ENCODE peak calls at places on chromosomes 13 and 19, in ten cellular contexts. E is epithelial cell of esophagus, G is right cardiac atrium, J is AG09309, M is GM23338, U is left ventricle myocardium inferior, X is upper lobe of right lung, D is right atrium auricular region, T is thoracic aorta, R is kidney. H is an unnamed sample.

GRCh38 chr13:41751277-41751676 is 209.6 kb downstream of the VWA8 start:
- DNase-seq in U (peak), G (peak), T (no peak), D (no peak), E (no peak), X (no peak), J (peak), R (peak), M (no peak), H (no peak)

GRCh38 chr19:17610384-17610783 is 54.9 kb downstream of the COLGALT1 start:
- DNase-seq in U (no peak), R (peak), J (no peak), T (no peak), M (peak), D (no peak), G (no peak), E (peak), X (no peak), H (no peak)

GRCh38 chr19:46049597-46049996 is 8.8 kb upstream of the IGFL4 start:
- DNase-seq in D (no peak), X (no peak), M (peak), E (no peak), G (no peak), J (no peak), T (no peak), R (no peak), U (no peak), H (no peak)

GRCh38 chr13:86633346-86633745 is 834.1 kb upstream of the SLITRK6 start:
- DNase-seq in J (no peak), G (no peak), R (no peak), M (no peak), E (no peak), T (no peak), X (no peak), U (no peak), D (no peak), H (no peak)

GRCh38 chr19:48587387-48587786 is 19.2 kb upstream of the SPACA4 start:
- DNase-seq in U (no peak), R (no peak), T (no peak), G (no peak), E (no peak), X (no peak), J (no peak), D (no peak), M (no peak), H (no peak)

GRCh38 chr13:38042771-38043170 is 173.2 kb upstream of the TRPC4 start:
- DNase-seq in D (no peak), U (no peak), G (no peak), M (no peak), X (no peak), T (no peak), E (no peak), R (no peak), J (no peak), H (no peak)

GRCh38 chr13:110306340-110306959 is 507 bp downstream of the COL4A1 start:
- DNase-seq in X (no peak), T (no peak), M (peak), G (peak), U (no peak), R (no peak), E (no peak), D (peak), J (no peak), H (no peak)

GRCh38 chr19:27764186-27764804 is 1448.7 kb downstream of the UQCRFS1 start:
- DNase-seq in U (no peak), X (no peak), R (no peak), T (no peak), M (no peak), G (no peak), J (no peak), D (no peak), E (no peak), H (no peak)

GRCh38 chr19:10021446-10021845 is 8.2 kb downstream of the RDH8 start:
- DNase-seq in G (no peak), R (no peak), U (no peak), M (no peak), J (no peak), D (no peak), E (no peak), X (no peak), T (no peak), H (no peak)

GRCh38 chr13:46679369-46680180 is 117.4 kb downstream of the ESD start:
- DNase-seq in M (no peak), D (no peak), R (no peak), G (peak), U (no peak), J (no peak), T (no peak), X (no peak), E (no peak), H (no peak)

GRCh38 chr19:7923295-7924191 is 2.4 kb downstream of the CTXN1 start:
- DNase-seq in U (no peak), G (peak), R (peak), M (no peak), J (no peak), X (no peak), E (no peak), T (no peak), D (no peak), H (peak)

GRCh38 chr13:64675256-64675892 is 2554.8 kb downstream of the PCDH9 start:
- DNase-seq in M (no peak), R (no peak), G (no peak), D (no peak), T (no peak), X (no peak), U (no peak), J (no peak), E (peak), H (no peak)

GRCh38 chr19:13537454-13537853 is 31.2 kb upstream of the CACNA1A start:
- DNase-seq in J (no peak), T (no peak), G (no peak), R (no peak), D (no peak), E (no peak), M (peak), U (no peak), X (no peak), H (no peak)

GRCh38 chr19:29623726-29624488 is 17.8 kb downstream of the POP4 start:
- DNase-seq in U (no peak), J (no peak), G (peak), E (no peak), D (no peak), M (no peak), R (peak), X (no peak), T (no peak), H (no peak)

GRCh38 chr19:47467914-47468313 is 3.8 kb downstream of the SLC8A2 start:
- DNase-seq in M (peak), D (no peak), E (no peak), G (no peak), J (no peak), U (no peak), T (no peak), R (peak), X (no peak), H (no peak)

GRCh38 chr13:82501804-82502203 is 1380.5 kb downstream of the SLITRK1 start:
- DNase-seq in E (no peak), G (no peak), R (no peak), M (no peak), D (no peak), J (no peak), X (no peak), T (no peak), U (no peak), H (no peak)

GRCh38 chr19:19445911-19446361 is 40.5 kb downstream of the GATAD2A start:
- DNase-seq in J (no peak), G (no peak), X (no peak), R (peak), E (peak), D (no peak), M (no peak), U (no peak), T (no peak), H (no peak)

GRCh38 chr19:8081569-8082550 is 29.3 kb downstream of the CCL25 start:
- DNase-seq in X (no peak), E (no peak), M (peak), U (no peak), G (no peak), D (no peak), J (no peak), R (peak), T (no peak), H (no peak)

GRCh38 chr13:26503826-26504594 is 53.5 kb upstream of the WASF3 start:
- DNase-seq in M (no peak), E (no peak), T (no peak), J (no peak), U (no peak), G (no peak), R (no peak), D (no peak), X (no peak), H (no peak)

GRCh38 chr13:113651511-113652403 is 6.2 kb downstream of the ATP4B start:
- DNase-seq in G (peak), E (no peak), J (no peak), M (no peak), R (peak), D (no peak), X (peak), U (peak), T (no peak), H (peak)

GRCh38 chr19:37218592-37218935 is 550 bp downstream of the ZNF383 start:
- DNase-seq in G (no peak), D (no peak), R (no peak), X (no peak), U (no peak), T (no peak), E (no peak), M (no peak), J (peak), H (no peak)

GRCh38 chr19:12882589-12882988 is 1.3 kb upstream of the DNASE2 start:
- DNase-seq in M (no peak), D (no peak), G (no peak), U (no peak), R (no peak), J (no peak), E (no peak), T (no peak), X (no peak), H (no peak)

GRCh38 chr13:76014618-76015315 is 378.6 kb downstream of the LMO7 start:
- DNase-seq in D (no peak), X (no peak), U (no peak), E (peak), J (no peak), T (no peak), M (no peak), R (no peak), G (no peak), H (no peak)

DNA sequence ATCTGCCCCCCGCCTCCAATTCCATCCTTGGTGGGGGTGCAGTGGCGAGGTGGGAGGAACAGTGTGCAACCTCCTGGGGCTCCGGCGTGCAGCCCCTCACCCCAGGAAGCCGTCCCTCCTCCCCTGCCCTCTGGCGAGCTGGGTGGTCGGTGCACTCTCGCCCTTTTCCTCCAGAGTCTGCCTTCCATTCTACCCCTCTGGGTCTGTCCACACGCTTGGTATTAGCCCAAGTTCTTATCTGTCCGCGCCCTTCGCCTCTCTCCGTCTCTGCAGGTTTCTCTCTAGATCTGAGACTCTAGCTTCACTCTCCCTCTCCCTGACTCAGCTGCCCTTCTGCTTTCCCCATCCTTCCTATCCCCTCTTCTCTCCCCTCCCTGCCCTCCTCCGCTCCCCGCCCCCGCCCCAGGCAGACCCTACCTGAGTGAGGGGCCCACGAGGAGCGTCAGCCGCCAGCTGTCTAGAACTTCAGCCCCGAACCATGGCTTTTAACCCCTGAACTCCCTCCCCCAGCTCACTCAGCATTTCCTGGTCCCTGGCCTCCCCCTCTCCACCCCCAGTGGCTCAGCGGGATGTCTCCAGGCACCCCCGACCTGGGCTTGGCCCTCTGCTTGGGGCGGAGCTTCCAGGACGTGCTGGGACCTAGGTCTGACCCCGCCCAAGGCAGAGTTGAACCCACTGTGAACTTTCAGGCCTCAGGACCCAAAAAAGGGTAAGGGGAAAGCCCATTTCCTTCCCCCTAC is 499 bp upstream of the KLK13 start:
- DNase-seq in E (no peak), U (no peak), T (no peak), M (no peak), D (no peak), G (no peak), R (no peak), J (no peak), X (no peak), H (no peak)
- H3K4me3 ChIP-seq in E (no peak), U (peak), T (no peak), M (peak), D (no peak), G (peak), R (no peak), J (no peak), X (peak), H (no peak)

DNA sequence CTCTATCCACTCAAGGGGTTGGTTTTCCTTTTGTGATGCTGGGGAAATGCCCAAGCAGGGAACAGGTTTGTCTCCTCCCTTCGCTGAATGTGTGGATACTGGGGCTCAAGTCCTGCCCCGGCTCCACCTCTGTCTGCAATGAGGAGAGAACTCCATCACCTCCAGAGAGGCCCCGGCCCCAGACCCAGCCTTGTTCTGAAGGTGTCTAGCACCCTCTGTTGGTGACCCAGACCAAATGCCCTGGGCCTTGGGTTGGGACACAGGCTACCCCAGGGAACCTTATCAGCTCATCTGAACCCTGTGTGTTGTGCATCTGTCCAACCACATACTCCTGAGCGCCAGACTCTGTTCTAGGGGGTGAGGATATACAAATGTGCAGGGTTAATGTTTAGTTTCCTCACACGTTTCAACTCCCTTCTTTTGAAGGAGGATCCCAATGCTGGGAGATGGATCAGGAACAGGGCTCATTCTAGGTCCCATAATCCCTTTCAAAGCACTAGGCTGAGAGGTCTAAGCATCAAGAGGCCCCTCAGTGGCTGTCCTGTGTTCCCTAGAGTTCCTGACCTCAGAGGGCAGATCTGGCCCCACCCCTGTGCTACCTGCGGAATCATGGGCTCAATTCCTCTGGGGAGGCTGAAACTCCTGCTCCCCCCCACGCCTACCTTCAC is 112.5 kb upstream of the SLC7A1 start:
- DNase-seq in T (no peak), U (no peak), E (peak), J (peak), G (peak), M (peak), X (no peak), D (no peak), R (no peak), H (no peak)
- H3K4me3 ChIP-seq in T (no peak), U (no peak), E (no peak), J (no peak), G (no peak), M (no peak), X (no peak), D (no peak), R (no peak), H (no peak)

GRCh38 chr19:51326216-51327065 is 15.0 kb downstream of the IGLON5 start:
- DNase-seq in E (no peak), U (no peak), D (no peak), T (no peak), R (no peak), G (peak), X (peak), J (no peak), M (no peak), H (no peak)
- H3K4me3 ChIP-seq in E (no peak), U (no peak), D (no peak), T (no peak), R (no peak), G (no peak), X (no peak), J (no peak), M (peak), H (no peak)

DNA sequence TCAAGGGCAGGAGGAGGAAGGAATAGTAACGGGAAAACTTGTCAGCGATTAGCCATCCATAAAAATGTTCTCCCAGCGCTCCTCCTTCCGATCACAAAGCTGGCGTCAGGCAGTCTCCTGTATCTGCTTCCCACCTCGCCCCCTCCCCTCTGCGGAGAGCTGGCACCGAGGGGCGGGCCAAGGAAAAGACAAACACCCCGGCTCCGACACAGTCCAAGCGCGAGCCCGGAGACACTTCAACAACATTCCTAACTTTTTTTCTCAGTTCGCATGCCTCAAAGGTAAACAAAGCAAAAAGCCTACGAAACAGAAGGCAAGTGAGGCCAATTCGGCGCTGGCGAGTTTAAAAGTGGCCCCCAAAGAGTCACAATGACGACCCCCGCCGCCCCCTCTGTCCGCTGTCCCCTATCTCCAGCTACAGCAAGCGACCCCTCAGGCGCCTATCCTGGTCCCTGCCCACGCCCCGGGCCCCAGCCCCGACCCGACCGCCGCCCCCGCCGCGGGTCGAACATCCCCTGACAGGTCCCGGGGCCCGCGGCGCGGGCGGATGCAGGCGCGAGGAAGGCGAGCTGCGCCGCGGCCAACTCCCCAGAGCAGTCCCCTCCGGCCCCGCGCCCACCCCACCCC is 719 bp downstream of the SMAD9 start:
- DNase-seq in U (peak), T (peak), G (peak), D (peak), R (no peak), E (no peak), M (peak), X (peak), J (no peak), H (no peak)
- H3K4me3 ChIP-seq in U (peak), T (peak), G (peak), D (peak), R (peak), E (peak), M (peak), X (peak), J (peak), H (peak)

DNA sequence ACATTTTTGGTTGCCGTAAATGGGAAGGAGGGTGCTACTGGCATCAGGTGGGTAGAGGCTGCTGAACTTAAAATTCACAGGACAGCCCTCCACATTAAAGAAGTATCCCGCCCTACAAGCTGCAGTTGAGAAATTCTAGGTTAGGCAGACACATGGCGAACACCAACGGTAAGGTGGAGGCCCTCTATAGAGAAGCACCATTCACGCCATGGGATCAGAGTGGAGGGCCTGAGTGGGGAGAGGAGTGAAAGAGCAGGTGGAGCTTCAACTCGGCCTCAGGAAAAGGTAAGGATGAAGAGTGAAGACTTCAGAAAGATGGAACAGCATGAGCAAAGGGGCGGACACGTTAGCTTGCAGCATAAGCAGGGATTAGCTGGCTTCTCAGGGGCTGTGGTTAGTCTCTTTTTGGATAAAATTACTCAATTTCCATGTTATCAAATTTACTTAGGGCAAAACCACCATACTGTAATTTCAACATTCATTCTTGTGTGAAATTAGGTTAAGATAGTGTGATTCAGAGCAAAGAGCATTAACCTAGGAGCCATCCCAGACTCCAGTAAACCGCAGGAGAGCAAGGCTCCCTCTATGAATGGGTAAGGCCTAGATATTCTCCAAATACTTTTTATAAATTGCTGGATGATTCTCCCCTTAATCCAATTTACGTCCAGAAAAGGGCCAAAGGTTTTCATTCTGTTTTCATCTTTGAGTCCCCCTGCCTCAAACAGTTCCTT is 1.2 kb downstream of the EEF1AKMT1 start:
- DNase-seq in J (peak), M (no peak), G (no peak), D (no peak), X (no peak), U (no peak), R (no peak), E (no peak), T (no peak), H (no peak)
- H3K4me3 ChIP-seq in J (peak), M (peak), G (peak), D (peak), X (peak), U (peak), R (peak), E (peak), T (peak), H (peak)

DNA sequence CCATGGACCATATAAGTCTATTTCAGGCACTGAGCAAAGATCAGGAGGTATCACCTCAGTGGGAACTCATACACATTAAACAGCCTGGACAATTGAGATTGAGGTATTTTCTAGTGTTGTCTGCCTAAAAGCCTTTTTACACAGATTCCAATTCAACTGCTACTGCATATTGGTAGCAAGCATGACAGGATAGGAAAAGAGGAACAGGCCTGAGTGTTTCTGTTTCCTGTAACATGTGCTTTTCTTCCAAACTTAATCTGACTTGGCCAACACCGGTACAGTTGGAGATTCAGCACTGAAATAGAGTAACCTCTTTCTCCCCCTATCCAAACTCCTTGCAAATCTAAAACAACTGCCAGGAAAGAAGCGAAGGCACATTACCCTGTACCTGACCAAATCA is 66.0 kb downstream of the SERP2 start:
- DNase-seq in M (no peak), E (no peak), T (no peak), R (no peak), U (no peak), J (no peak), X (no peak), G (no peak), D (no peak), H (no peak)
- H3K4me3 ChIP-seq in M (no peak), E (no peak), T (no peak), R (no peak), U (no peak), J (no peak), X (no peak), G (no peak), D (no peak), H (no peak)

GRCh38 chr19:54183431-54183830 is 5.9 kb downstream of the MBOAT7 start:
- DNase-seq in U (no peak), X (no peak), E (no peak), T (no peak), D (no peak), M (no peak), J (no peak), G (peak), R (peak), H (no peak)

GRCh38 chr19:54178581-54179261 is 5.8 kb upstream of the TMC4 start:
- DNase-seq in X (no peak), J (no peak), E (no peak), T (no peak), G (peak), M (peak), D (no peak), R (peak), U (no peak), H (peak)

GRCh38 chr19:54180691-54181091 is 7.7 kb upstream of the TMC4 start:
- DNase-seq in T (no peak), X (no peak), M (no peak), G (peak), E (no peak), R (peak), J (no peak), D (no peak), U (no peak), H (no peak)

GRCh38 chr19:54179262-54179587 is 6.3 kb upstream of the TMC4 start:
- DNase-seq in X (no peak), R (peak), T (no peak), M (no peak), J (no peak), D (no peak), G (no peak), U (no peak), E (no peak), H (no peak)

GRCh38 chr19:54179921-54180452 is 7.0 kb upstream of the TMC4 start:
- DNase-seq in M (peak), J (no peak), X (no peak), R (peak), T (no peak), E (peak), U (no peak), G (peak), D (no peak), H (peak)
- H3K4me3 ChIP-seq in M (no peak), J (no peak), X (no peak), R (no peak), T (no peak), E (no peak), U (no peak), G (no peak), D (no peak), H (no peak)

GRCh38 chr19:1273263-1274041 is 1.9 kb upstream of the FAM174C start:
- DNase-seq in E (no peak), J (no peak), T (no peak), R (no peak), X (no peak), D (no peak), G (no peak), M (no peak), U (no peak), H (no peak)
- H3K4me3 ChIP-seq in E (no peak), J (no peak), T (no peak), R (no peak), X (no peak), D (no peak), G (no peak), M (peak), U (peak), H (no peak)

H was measured in dorsolateral prefrontal cortex.